ENCODE peak calls at places on chromosomes 7 and 10, in four cellular contexts. O is Peyer's patch, Y is SK-N-SH, T is GM13977. S is an unnamed sample.
A peak's percentile ranks its signal among the peaks of the same experiment; 100 is the strongest.

GRCh38 chr10:89283174-89283987 is 18.5 kb upstream of the IFIT2 start:
- DNase-seq in O (no peak), Y (peak; percentile 26), T (no peak), S (no peak)

GRCh38 chr10:102678842-102679289 is 34.6 kb downstream of the TRIM8 start:
- DNase-seq in O (peak; percentile 81), Y (peak; percentile 81), T (no peak), S (peak; percentile 52)

GRCh38 chr10:128859738-128860386 is 607.2 kb upstream of the MGMT start:
- DNase-seq in O (no peak), Y (peak; percentile 38), T (peak; percentile 54), S (peak; percentile 43)

GRCh38 chr7:45124351-45124750 is 12.9 kb upstream of the TBRG4 start:
- DNase-seq in O (no peak), Y (no peak), T (no peak), S (no peak)

GRCh38 chr10:78829570-78829969 is 239.2 kb upstream of the ZMIZ1 start:
- DNase-seq in O (no peak), Y (no peak), T (no peak), S (no peak)

GRCh38 chr10:44064987-44065787 is 319.7 kb downstream of the CXCL12 start:
- DNase-seq in O (no peak), Y (no peak), T (no peak), S (no peak)

GRCh38 chr7:124915242-124915641 is 14.4 kb downstream of the POT1 start:
- DNase-seq in O (no peak), Y (no peak), T (no peak), S (no peak)

GRCh38 chr7:101739757-101740398 is 77.5 kb upstream of the CUX1 start:
- DNase-seq in O (no peak), Y (no peak), T (no peak), S (peak; percentile 43)

GRCh38 chr10:30719832-30720231 is 90.3 kb upstream of the LYZL2 start:
- DNase-seq in O (no peak), Y (peak; percentile 62), T (no peak), S (no peak)

GRCh38 chr10:87700031-87700796 is 40.5 kb downstream of the PAPSS2 start:
- DNase-seq in O (no peak), Y (no peak), T (no peak), S (no peak)

GRCh38 chr7:157676001-157676400 is 339.2 kb downstream of the DNAJB6 start:
- DNase-seq in O (peak; percentile 23), Y (no peak), T (no peak), S (no peak)

GRCh38 chr10:59877191-59877671 is 29.1 kb downstream of the CCDC6 start:
- DNase-seq in O (no peak), Y (no peak), T (no peak), S (no peak)

GRCh38 chr7:137390076-137390475 is 46.5 kb upstream of the PTN start:
- DNase-seq in O (no peak), Y (no peak), T (no peak), S (no peak)

GRCh38 chr7:39609084-39609461 is 14.3 kb upstream of the RALA start:
- DNase-seq in O (no peak), Y (peak; percentile 83), T (no peak), S (no peak)

GRCh38 chr10:24390146-24390700 is 181.3 kb downstream of the KIAA1217 start:
- DNase-seq in O (no peak), Y (no peak), T (no peak), S (no peak)

GRCh38 chr10:34203966-34204630 is 611.0 kb downstream of the PARD3 start:
- DNase-seq in O (no peak), Y (no peak), T (no peak), S (no peak)

GRCh38 chr10:34205452-34205851 is 609.6 kb downstream of the PARD3 start:
- DNase-seq in O (no peak), Y (no peak), T (no peak), S (no peak)

GRCh38 chr10:34207350-34207749 is 607.7 kb downstream of the PARD3 start:
- DNase-seq in O (no peak), Y (no peak), T (no peak), S (no peak)

GRCh38 chr10:34206602-34207268 is 608.4 kb downstream of the PARD3 start:
- DNase-seq in O (no peak), Y (no peak), T (no peak), S (no peak)

DNA sequence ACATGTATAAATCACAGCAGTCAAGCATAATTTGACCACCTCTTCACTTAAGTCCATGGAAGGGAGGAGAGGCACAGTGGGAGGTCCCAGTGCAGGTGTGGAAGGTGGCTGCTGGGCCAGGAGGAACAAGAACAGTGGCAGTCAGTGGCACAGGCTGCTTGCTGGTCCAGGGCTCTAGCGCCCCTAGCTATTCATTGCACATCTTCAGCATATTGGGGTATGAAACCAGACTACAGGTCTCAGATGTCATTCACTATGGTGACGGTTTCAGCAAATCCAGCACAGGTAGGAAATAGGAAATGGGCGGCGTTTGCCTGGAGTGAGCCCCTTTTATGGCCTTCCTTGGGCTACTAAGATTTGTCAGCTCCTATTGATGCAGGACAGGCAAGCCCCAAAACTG is 609.0 kb downstream of the PARD3 start:
- DNase-seq in O (no peak), Y (no peak), T (peak; percentile 16), S (peak; percentile 21)
- TF ChIP-seq CTCF in O (no peak), Y (no peak), T (no peak), S (peak; percentile 7)

GRCh38 chr7:24318326-24318725 is 34.3 kb downstream of the NPY start:
- DNase-seq in O (no peak), Y (no peak), T (peak; percentile 48), S (peak; percentile 55)
- TF ChIP-seq CTCF in O (peak; percentile 4), Y (peak; percentile 13), T (peak; percentile 50), S (peak; percentile 62)

GRCh38 chr7:2063562-2064360 is 169.0 kb downstream of the MAD1L1 start:
- DNase-seq in O (peak; percentile 59), Y (peak; percentile 75), T (no peak), S (no peak)
- TF ChIP-seq CTCF in O (peak; percentile 5), Y (no peak), T (no peak), S (no peak)

GRCh38 chr7:22855049-22855392 is 32.4 kb upstream of the TOMM7 start:
- DNase-seq in O (no peak), Y (no peak), T (peak; percentile 36), S (no peak)

GRCh38 chr7:22853674-22854157 is 31.1 kb upstream of the TOMM7 start:
- DNase-seq in O (no peak), Y (peak; percentile 88), T (peak; percentile 25), S (peak; percentile 80)

GRCh38 chr7:22853138-22853537 is 30.5 kb upstream of the TOMM7 start:
- DNase-seq in O (no peak), Y (no peak), T (no peak), S (no peak)

GRCh38 chr7:22856437-22856836 is 33.8 kb upstream of the TOMM7 start:
- DNase-seq in O (no peak), Y (no peak), T (no peak), S (no peak)

DNA sequence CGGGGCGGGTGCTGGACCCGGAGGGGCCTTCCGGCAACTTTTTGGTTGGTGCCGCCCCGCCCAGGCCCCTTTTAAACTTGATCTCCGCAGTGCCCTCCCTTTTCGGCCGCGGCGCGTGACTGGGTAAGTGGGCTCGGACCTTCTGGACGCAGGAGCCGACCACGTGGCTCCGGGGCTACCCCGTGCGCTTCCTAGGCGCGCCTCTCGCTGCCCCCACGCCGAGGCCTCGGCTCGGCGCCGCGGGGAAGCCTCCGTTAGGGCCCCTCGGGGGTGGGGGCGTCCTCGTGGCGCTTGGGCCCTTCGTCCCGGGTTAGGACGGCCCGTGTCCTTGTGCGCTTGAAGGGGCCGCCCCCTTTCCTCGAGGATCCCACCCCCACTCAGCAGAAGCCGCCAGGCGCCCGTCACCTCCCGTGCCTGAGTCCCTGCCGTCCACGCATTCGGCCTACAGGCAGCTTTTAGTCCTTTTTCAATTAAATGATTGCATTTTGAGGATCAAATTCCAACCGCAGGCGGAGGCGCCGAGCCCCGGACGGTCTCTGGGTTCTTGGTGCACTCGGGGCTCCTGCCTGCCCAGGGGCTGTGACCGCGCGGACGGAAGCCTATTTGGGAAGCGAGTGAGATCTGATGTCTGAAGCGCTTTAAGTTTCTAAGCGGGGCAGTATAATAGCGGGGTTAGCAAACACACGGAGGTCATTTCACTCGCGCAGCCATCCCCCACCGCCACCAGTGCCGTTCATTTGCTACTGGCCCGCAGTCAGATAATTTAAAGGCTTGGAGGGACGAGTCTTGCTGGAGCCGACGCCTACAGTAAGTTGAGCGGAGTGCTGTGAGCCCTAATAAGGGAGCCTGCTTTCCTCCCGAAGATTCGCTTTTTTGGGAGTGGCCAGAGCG is 31.8 kb upstream of the TOMM7 start:
- DNase-seq in O (peak; percentile 80), Y (peak; percentile 29), T (peak; percentile 96), S (peak; percentile 96)
- TF ChIP-seq CTCF in O (peak; percentile 46), Y (peak; percentile 13), T (no peak), S (no peak)

GRCh38 chr7:1468899-1469298 is 9.6 kb upstream of the MICALL2 start:
- DNase-seq in O (no peak), Y (no peak), T (no peak), S (no peak)

GRCh38 chr7:1463685-1464223 is 4.5 kb upstream of the MICALL2 start:
- DNase-seq in O (peak; percentile 67), Y (no peak), T (no peak), S (no peak)

GRCh38 chr7:1468203-1468602 is 8.9 kb upstream of the MICALL2 start:
- DNase-seq in O (no peak), Y (no peak), T (no peak), S (no peak)

GRCh38 chr7:1464694-1465093 is 5.4 kb upstream of the MICALL2 start:
- DNase-seq in O (no peak), Y (no peak), T (no peak), S (no peak)

GRCh38 chr7:1466524-1467271 is 7.4 kb upstream of the MICALL2 start:
- DNase-seq in O (peak; percentile 90), Y (peak; percentile 86), T (no peak), S (peak; percentile 32)
- TF ChIP-seq CTCF in O (peak; percentile 33), Y (no peak), T (no peak), S (no peak)